ENCODE peak calls at places on chromosomes 12 and 14, in nine cellular contexts. O is GM20000; V is fibroblast of lung; M is cardiac fibroblast; I is GM06990; J is CD4-positive, alpha-beta T cell; G is CD8-positive, alpha-beta T cell; X is PC-3; E is left ventricle myocardium inferior. D is an unnamed sample.

GRCh38 chr12:96516472-96517417 is 27.4 kb downstream of the CFAP54 start:
- DNase-seq in O (peak), V (peak), M (peak), I (peak), J (peak), G (peak), X (peak), E (peak), D (peak)

GRCh38 chr14:30225171-30225570 is 297.5 kb upstream of the PRKD1 start:
- DNase-seq in O (no peak), V (no peak), M (peak), I (no peak), J (no peak), G (no peak), X (no peak), E (no peak), D (no peak)

GRCh38 chr12:125122668-125123067 is 57.4 kb downstream of the AACS start:
- DNase-seq in O (no peak), V (no peak), M (no peak), I (no peak), J (no peak), G (no peak), X (no peak), E (no peak), D (no peak)

GRCh38 chr12:73731658-73732057 is 806.0 kb upstream of the ATXN7L3B start:
- DNase-seq in O (no peak), V (no peak), M (no peak), I (no peak), J (no peak), G (no peak), X (peak), E (no peak), D (no peak)

GRCh38 chr12:76183459-76184186 is 99.1 kb upstream of the NAP1L1 start:
- DNase-seq in O (peak), V (peak), M (peak), I (peak), J (no peak), G (no peak), X (peak), E (no peak), D (peak)

GRCh38 chr12:58540480-58541299 is 379.6 kb downstream of the LRIG3 start:
- DNase-seq in O (peak), V (peak), M (peak), I (peak), J (no peak), G (no peak), X (peak), E (peak), D (no peak)

GRCh38 chr12:97142737-97143450 is 235.8 kb downstream of the NEDD1 start:
- DNase-seq in O (no peak), V (no peak), M (no peak), I (no peak), J (no peak), G (no peak), X (no peak), E (no peak), D (no peak)

GRCh38 chr12:68479261-68479581 is 131.5 kb upstream of the RAP1B start:
- DNase-seq in O (no peak), V (peak), M (no peak), I (no peak), J (no peak), G (no peak), X (no peak), E (no peak), D (no peak)

GRCh38 chr12:51082561-51083139 is 746 bp downstream of the CSRNP2 start:
- DNase-seq in O (peak), V (peak), M (peak), I (no peak), J (peak), G (no peak), X (peak), E (no peak), D (no peak)

GRCh38 chr12:26841085-26841484 is 8.1 kb upstream of the ITPR2 start:
- DNase-seq in O (no peak), V (no peak), M (no peak), I (no peak), J (no peak), G (no peak), X (no peak), E (no peak), D (no peak)

GRCh38 chr12:88153959-88154358 is 11.9 kb downstream of the TMTC3 start:
- DNase-seq in O (no peak), V (peak), M (peak), I (no peak), J (no peak), G (no peak), X (peak), E (no peak), D (no peak)

GRCh38 chr12:105235299-105235746 is 651 bp downstream of the APPL2 start:
- DNase-seq in O (peak), V (no peak), M (peak), I (no peak), J (no peak), G (no peak), X (peak), E (no peak), D (no peak)

GRCh38 chr14:75521415-75522199 is 662 bp upstream of the BATF start:
- DNase-seq in O (peak), V (no peak), M (no peak), I (no peak), J (no peak), G (no peak), X (peak), E (no peak), D (no peak)

GRCh38 chr14:65476942-65477318 is 64.4 kb downstream of the FUT8 start:
- DNase-seq in O (no peak), V (no peak), M (no peak), I (no peak), J (no peak), G (no peak), X (no peak), E (no peak), D (no peak)

GRCh38 chr12:6249580-6249979 is 49.4 kb downstream of the CD9 start:
- DNase-seq in O (no peak), V (no peak), M (no peak), I (no peak), J (no peak), G (no peak), X (peak), E (no peak), D (no peak)

GRCh38 chr12:123949118-123949774 is 23.4 kb downstream of the CCDC92 start:
- DNase-seq in O (no peak), V (no peak), M (no peak), I (no peak), J (no peak), G (no peak), X (no peak), E (no peak), D (peak)

GRCh38 chr14:33714527-33715222 is 236.2 kb downstream of the EGLN3 start:
- DNase-seq in O (no peak), V (peak), M (peak), I (no peak), J (no peak), G (no peak), X (peak), E (no peak), D (no peak)

GRCh38 chr12:85424581-85425348 is 144.7 kb downstream of the ALX1 start:
- DNase-seq in O (peak), V (peak), M (peak), I (peak), J (no peak), G (no peak), X (peak), E (no peak), D (peak)

GRCh38 chr14:32087173-32087861 is 10.2 kb downstream of the ARHGAP5 start:
- DNase-seq in O (no peak), V (peak), M (peak), I (no peak), J (no peak), G (no peak), X (peak), E (no peak), D (no peak)

GRCh38 chr14:21040370-21040925 is 1.7 kb upstream of the RNASE7 start:
- DNase-seq in O (no peak), V (no peak), M (no peak), I (no peak), J (no peak), G (no peak), X (no peak), E (no peak), D (no peak)

GRCh38 chr12:6202331-6202730 is 2.1 kb downstream of the CD9 start:
- DNase-seq in O (no peak), V (no peak), M (no peak), I (no peak), J (no peak), G (no peak), X (no peak), E (no peak), D (no peak)

GRCh38 chr14:102593841-102594170 is 1.4 kb downstream of the RCOR1 start:
- DNase-seq in O (no peak), V (peak), M (peak), I (no peak), J (no peak), G (no peak), X (no peak), E (no peak), D (no peak)

GRCh38 chr12:12008232-12008850 is 62.4 kb upstream of the BCL2L14 start:
- DNase-seq in O (no peak), V (no peak), M (no peak), I (peak), J (peak), G (peak), X (no peak), E (no peak), D (no peak)

GRCh38 chr14:50935126-50936090 is 8.9 kb downstream of the PYGL start:
- DNase-seq in O (no peak), V (no peak), M (no peak), I (no peak), J (no peak), G (no peak), X (no peak), E (no peak), D (no peak)

GRCh38 chr12:26062566-26062965 is 62.3 kb downstream of the BHLHE41 start:
- DNase-seq in O (no peak), V (peak), M (peak), I (no peak), J (no peak), G (no peak), X (peak), E (no peak), D (no peak)

GRCh38 chr14:58750321-58751269 is 112.8 kb downstream of the DACT1 start:
- DNase-seq in O (no peak), V (no peak), M (no peak), I (no peak), J (no peak), G (no peak), X (peak), E (no peak), D (no peak)

GRCh38 chr12:8916154-8916553 is 1.8 kb downstream of the PHC1 start:
- DNase-seq in O (no peak), V (no peak), M (no peak), I (no peak), J (no peak), G (no peak), X (no peak), E (no peak), D (no peak)

GRCh38 chr12:72677187-72677586 is 405.0 kb downstream of the TRHDE start:
- DNase-seq in O (no peak), V (no peak), M (no peak), I (no peak), J (no peak), G (no peak), X (no peak), E (no peak), D (no peak)

GRCh38 chr12:92503977-92504966 is 198.5 kb upstream of the PLEKHG7 start:
- DNase-seq in O (no peak), V (no peak), M (no peak), I (no peak), J (no peak), G (no peak), X (no peak), E (peak), D (no peak)

GRCh38 chr14:32697114-32697513 is 241.6 kb upstream of the NPAS3 start:
- DNase-seq in O (no peak), V (no peak), M (no peak), I (no peak), J (no peak), G (no peak), X (no peak), E (no peak), D (no peak)

GRCh38 chr12:121131941-121132341 is 735 bp upstream of the P2RX7 start:
- DNase-seq in O (no peak), V (no peak), M (no peak), I (no peak), J (no peak), G (no peak), X (no peak), E (no peak), D (no peak)

GRCh38 chr12:129530517-129530916 is 373.3 kb downstream of the TMEM132D start:
- DNase-seq in O (no peak), V (no peak), M (no peak), I (no peak), J (no peak), G (no peak), X (no peak), E (no peak), D (no peak)

GRCh38 chr12:50751921-50752721 is 11.8 kb upstream of the ATF1 start:
- DNase-seq in O (peak), V (no peak), M (peak), I (no peak), J (no peak), G (no peak), X (no peak), E (no peak), D (peak)

GRCh38 chr14:83071888-83072501 is 1538.3 kb upstream of the SEL1L start:
- DNase-seq in O (no peak), V (peak), M (peak), I (peak), J (no peak), G (no peak), X (peak), E (no peak), D (peak)
- TF ChIP-seq CTCF in O (peak), V (peak), M (peak), I (no peak), J (no peak), G (no peak), X (peak), E (no peak), D (peak)

GRCh38 chr12:109880049-109880931 is at the start of gene GLTP:
- DNase-seq in O (peak), V (peak), M (peak), I (peak), J (peak), G (peak), X (peak), E (peak), D (peak)
- TF ChIP-seq CTCF in O (peak), V (no peak), M (no peak), I (no peak), J (no peak), G (peak), X (peak), E (peak), D (peak)

GRCh38 chr14:96357216-96357615 is 5.9 kb downstream of the ATG2B start:
- DNase-seq in O (no peak), V (no peak), M (no peak), I (no peak), J (no peak), G (no peak), X (no peak), E (no peak), D (no peak)
- TF ChIP-seq CTCF in O (no peak), V (no peak), M (no peak), I (no peak), J (no peak), G (no peak), X (no peak), E (peak), D (no peak)

GRCh38 chr14:37021406-37021805 is 151.0 kb downstream of the SLC25A21 start:
- DNase-seq in O (no peak), V (no peak), M (no peak), I (no peak), J (no peak), G (no peak), X (no peak), E (no peak), D (no peak)

GRCh38 chr14:37027188-37027824 is 145.1 kb downstream of the SLC25A21 start:
- DNase-seq in O (no peak), V (no peak), M (no peak), I (no peak), J (no peak), G (no peak), X (no peak), E (no peak), D (no peak)

GRCh38 chr14:37019488-37019887 is 152.9 kb downstream of the SLC25A21 start:
- DNase-seq in O (no peak), V (no peak), M (no peak), I (no peak), J (no peak), G (no peak), X (no peak), E (no peak), D (no peak)

GRCh38 chr14:37018571-37019240 is 153.7 kb downstream of the SLC25A21 start:
- DNase-seq in O (no peak), V (no peak), M (no peak), I (no peak), J (no peak), G (no peak), X (no peak), E (no peak), D (no peak)

DNA sequence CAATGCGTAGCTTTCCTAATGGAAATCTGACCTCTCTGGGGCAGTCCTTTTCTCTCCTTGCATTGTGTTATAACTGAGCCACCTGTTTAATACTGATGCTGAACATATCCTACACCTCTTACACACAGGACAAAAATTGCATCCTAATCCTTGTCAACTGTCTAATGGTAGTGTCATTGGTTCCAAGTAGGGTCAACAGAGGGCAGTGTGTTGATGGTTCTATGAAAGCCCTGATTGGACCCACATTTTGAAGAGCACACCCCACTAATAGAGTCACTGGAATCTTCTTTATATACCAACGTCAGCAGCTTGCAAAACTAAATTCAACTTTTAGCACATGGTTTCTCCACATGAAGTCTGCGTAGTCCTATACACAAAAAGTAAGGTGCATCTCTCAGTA is 148.2 kb downstream of the SLC25A21 start:
- DNase-seq in O (no peak), V (no peak), M (no peak), I (no peak), J (no peak), G (no peak), X (peak), E (no peak), D (no peak)
- TF ChIP-seq CTCF in O (no peak), V (no peak), M (no peak), I (peak), J (no peak), G (no peak), X (peak), E (no peak), D (no peak)

DNA sequence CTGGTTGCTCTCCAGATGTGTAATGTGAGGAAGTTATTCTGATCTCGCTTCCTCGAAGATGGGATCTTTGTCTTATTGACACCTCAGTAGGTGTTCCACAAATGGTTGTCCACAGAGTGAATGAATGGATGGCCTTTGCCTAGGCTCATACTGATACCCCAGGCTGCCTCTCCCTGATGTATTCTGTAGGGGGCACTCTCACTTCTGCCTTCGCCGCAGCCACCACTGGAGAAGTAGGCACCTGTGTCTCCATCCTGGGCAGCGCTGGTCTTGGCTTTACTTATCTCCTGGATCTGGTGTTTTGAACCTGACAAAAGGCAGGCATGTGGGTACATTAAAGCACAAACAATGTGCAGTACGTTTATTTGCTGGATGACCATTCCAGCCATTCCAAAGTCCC is 82.1 kb downstream of the ZFP36L1 start:
- DNase-seq in O (no peak), V (no peak), M (no peak), I (no peak), J (no peak), G (no peak), X (no peak), E (no peak), D (no peak)
- TF ChIP-seq CTCF in O (no peak), V (no peak), M (no peak), I (no peak), J (no peak), G (no peak), X (no peak), E (no peak), D (no peak)

DNA sequence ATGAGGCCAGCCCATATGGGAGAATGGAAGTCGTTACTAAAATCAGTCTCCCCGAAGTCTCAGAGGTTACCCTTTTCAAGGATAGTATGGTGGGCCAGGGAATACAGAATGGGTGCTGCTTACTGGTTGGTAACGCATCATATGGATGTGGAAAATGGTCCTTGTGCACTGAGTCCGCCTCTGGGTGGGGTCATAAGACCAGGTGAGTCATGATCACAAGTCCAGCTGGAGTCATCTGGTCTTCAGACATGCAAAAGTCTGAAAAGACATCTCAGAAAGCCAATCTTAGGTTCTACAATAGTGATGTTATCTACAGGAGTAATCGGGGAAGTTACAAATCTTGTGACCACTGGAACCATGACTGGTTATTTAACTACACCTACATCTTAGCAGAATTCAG is 71.9 kb upstream of the TCL1B start:
- DNase-seq in O (no peak), V (no peak), M (no peak), I (no peak), J (no peak), G (no peak), X (no peak), E (no peak), D (no peak)
- TF ChIP-seq CTCF in O (peak), V (no peak), M (no peak), I (peak), J (no peak), G (no peak), X (no peak), E (no peak), D (peak)

DNA sequence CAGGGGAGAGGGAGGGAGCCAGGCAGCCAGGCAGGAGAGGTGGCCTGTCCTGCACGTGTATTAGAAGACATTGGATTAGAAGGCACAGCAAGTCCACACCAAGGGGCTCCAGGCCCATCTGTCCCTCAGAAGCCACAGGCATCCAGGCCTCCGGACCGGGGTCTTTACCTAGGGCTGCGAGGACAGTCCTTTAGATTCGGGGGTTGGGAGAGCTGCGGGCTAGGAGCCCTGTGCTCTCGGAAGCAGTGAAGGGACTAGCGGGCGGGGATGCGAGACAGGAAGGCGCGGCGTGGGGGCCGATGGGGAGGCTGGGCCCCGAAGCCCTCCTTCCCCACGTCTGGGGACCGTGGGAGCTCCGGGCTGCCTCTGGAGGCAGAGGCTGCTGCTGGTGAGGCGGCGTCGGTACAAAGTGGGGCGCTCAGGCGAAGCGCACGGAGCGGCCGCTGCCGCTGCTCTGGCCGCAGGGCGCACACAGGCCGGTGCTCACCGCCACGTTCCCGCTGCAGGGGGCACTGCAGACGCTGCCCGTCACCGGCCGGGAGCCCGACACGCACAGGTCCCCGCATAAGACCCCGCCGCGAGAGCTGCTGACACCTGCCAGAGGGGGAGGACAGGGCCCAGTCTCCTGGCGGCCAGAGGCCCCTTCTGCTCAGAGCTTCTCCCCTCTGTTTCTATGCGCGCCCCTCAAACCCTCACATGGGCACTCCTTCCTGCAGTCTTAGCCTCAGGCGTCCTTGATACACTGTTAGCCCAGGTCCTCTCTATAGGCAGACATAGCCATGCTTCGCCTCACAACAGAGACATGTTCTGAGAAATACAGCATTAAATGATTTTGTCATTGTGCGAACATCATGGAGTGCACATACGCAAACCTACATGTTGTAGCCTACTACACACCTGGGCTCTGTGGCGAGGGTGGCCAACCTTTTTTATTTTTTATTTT is 17.3 kb downstream of the KRT7 start:
- DNase-seq in O (peak), V (no peak), M (no peak), I (no peak), J (no peak), G (no peak), X (peak), E (no peak), D (no peak)
- TF ChIP-seq CTCF in O (no peak), V (peak), M (no peak), I (no peak), J (no peak), G (no peak), X (no peak), E (peak), D (no peak)